ENCODE peak calls at places on chromosomes 7 and 10, in four cellular contexts. E is A549, K is left lung, X is upper lobe of right lung. F is an unnamed sample.
A peak's percentile ranks its signal among the peaks of the same experiment; 100 is the strongest.

GRCh38 chr10:91010952-91011351 is 90.1 kb upstream of the ANKRD1 start:
- ATAC-seq in K (peak; percentile 22), X (no peak), E (no peak), F (no peak)

GRCh38 chr7:47809387-47809786 is 138.9 kb downstream of the PKD1L1 start:
- ATAC-seq in K (no peak), X (no peak), E (no peak), F (no peak)

GRCh38 chr7:89200758-89201157 is 405.2 kb upstream of the TEX47 start:
- ATAC-seq in X (no peak), K (no peak), E (no peak), F (no peak)

GRCh38 chr7:151793531-151793935 is 83.4 kb downstream of the PRKAG2 start:
- ATAC-seq in K (peak; percentile 67), E (no peak), X (peak; percentile 76), F (peak; percentile 51)

GRCh38 chr7:128398016-128398840 is 11.6 kb downstream of the IMPDH1 start:
- ATAC-seq in K (peak; percentile 87), X (peak; percentile 85), E (peak; percentile 92), F (peak; percentile 62)

GRCh38 chr7:133061357-133061756 is 20.5 kb downstream of the CHCHD3 start:
- ATAC-seq in X (no peak), E (no peak), K (no peak), F (no peak)

GRCh38 chr7:155872678-155873369 is 60.6 kb upstream of the SHH start:
- ATAC-seq in K (no peak), X (no peak), E (no peak), F (no peak)

GRCh38 chr7:133376514-133376913 is 123.6 kb downstream of the EXOC4 start:
- ATAC-seq in X (no peak), K (no peak), E (no peak), F (no peak)

GRCh38 chr7:4724648-4725013 is 42.5 kb downstream of the FOXK1 start:
- ATAC-seq in K (peak; percentile 3), X (peak; percentile 5), E (peak; percentile 64), F (no peak)

GRCh38 chr10:76282122-76283030 is 851.0 kb downstream of the LRMDA start:
- ATAC-seq in K (peak; percentile 43), E (no peak), X (no peak), F (no peak)

GRCh38 chr7:2063562-2064360 is 169.0 kb downstream of the MAD1L1 start:
- ATAC-seq in X (peak; percentile 56), K (peak; percentile 52), E (peak; percentile 62), F (peak; percentile 54)

GRCh38 chr10:77799352-77799751 is 127.2 kb downstream of the DLG5 start:
- ATAC-seq in E (no peak), X (no peak), K (no peak), F (no peak)

DNA sequence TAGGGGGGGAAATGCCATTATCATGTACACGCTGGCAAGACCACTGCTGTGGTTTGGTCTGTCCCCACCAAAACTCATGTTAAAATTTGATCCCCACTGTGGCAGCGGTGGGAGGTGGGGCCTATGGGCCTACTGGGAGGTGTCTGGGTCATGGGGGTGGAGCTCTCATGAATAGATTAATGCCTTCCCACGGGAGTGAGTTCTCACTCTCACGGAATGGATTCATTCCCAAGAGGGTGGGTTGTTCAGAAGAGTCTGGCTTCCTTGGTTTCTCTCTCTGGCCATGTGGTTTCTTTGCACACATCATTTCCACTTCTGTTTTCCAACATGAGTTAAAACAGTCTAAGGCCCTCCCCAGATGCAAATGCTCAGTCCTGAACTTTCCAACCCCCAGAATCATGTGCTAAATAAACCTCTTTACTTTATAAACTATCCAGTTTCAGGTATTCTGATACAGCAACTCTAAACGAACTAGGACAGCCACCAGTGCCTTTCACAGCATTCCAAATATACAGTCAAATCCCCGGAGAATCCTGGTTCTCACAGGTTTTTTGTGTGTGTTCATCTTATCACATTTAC is 44.3 kb downstream of the SMURF1 start:
- ATAC-seq in X (no peak), K (no peak), E (peak; percentile 23), F (no peak)
- H3K4me1 ChIP-seq in X (peaks cover 13% of the 10 kb centered on the region), K (peaks cover 16% of the 10 kb centered on the region), E (peaks cover 82% of the 10 kb centered on the region), F (peaks cover 32% of the 10 kb centered on the region)

DNA sequence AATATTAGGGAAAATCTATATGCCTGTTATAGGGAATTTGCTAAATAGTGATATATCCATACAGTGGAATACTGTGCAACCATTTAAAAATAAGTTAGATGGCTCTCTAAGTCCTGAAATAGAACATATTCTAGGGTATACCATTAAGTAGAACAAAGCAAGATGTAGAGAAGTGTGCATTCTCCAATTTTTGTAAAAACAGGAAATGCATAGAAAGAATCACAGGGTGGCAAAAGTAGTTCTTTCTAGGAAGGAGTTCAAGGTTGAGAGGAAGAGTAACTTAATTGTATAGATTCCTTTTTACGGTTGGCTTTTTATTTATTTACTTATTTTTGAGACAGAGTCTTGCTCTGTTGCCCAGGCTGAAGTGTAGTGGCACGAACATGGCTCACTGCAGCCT is 43.7 kb downstream of the ADD3 start:
- ATAC-seq in K (no peak), X (no peak), E (no peak), F (no peak)
- H3K4me1 ChIP-seq in K (no peaks in the 10 kb centered on the region), X (no peaks in the 10 kb centered on the region), E (no peaks in the 10 kb centered on the region), F (peaks cover 3% of the 10 kb centered on the region)

GRCh38 chr10:132548869-132549268 is 11.3 kb downstream of the INPP5A start:
- ATAC-seq in E (no peak), X (no peak), K (no peak), F (no peak)
- H3K4me1 ChIP-seq in E (no peaks in the 10 kb centered on the region), X (peaks cover 21% of the 10 kb centered on the region), K (peaks cover 75% of the 10 kb centered on the region), F (no peaks in the 10 kb centered on the region)

GRCh38 chr7:42156541-42156865 is 80.5 kb downstream of the GLI3 start:
- ATAC-seq in K (no peak), X (no peak), E (no peak), F (no peak)
- H3K4me1 ChIP-seq in K (no peaks in the 10 kb centered on the region), X (peaks cover 8% of the 10 kb centered on the region), E (no peaks in the 10 kb centered on the region), F (no peaks in the 10 kb centered on the region)

GRCh38 chr7:36278767-36279171 is 110.9 kb upstream of the ANLN start:
- ATAC-seq in E (peak; percentile 39), K (peak; percentile 5), X (no peak), F (no peak)

GRCh38 chr7:36279251-36279925 is 110.3 kb upstream of the ANLN start:
- ATAC-seq in E (peak; percentile 34), K (no peak), X (no peak), F (no peak)

GRCh38 chr7:36276428-36277246 is 113.0 kb upstream of the ANLN start:
- ATAC-seq in E (no peak), K (no peak), X (no peak), F (no peak)

GRCh38 chr7:36277247-36277542 is 112.5 kb upstream of the ANLN start:
- ATAC-seq in E (no peak), K (no peak), X (no peak), F (no peak)

GRCh38 chr7:36278069-36278766 is 111.4 kb upstream of the ANLN start:
- ATAC-seq in X (no peak), K (no peak), E (no peak), F (no peak)
- H3K4me1 ChIP-seq in X (peaks cover 25% of the 10 kb centered on the region), K (peaks cover 47% of the 10 kb centered on the region), E (peaks cover 76% of the 10 kb centered on the region), F (peaks cover 85% of the 10 kb centered on the region)